ENCODE peak calls at places on chromosomes 12 and 14, in nine cellular contexts. M is right lobe of liver, C is adrenal gland, E is mesendoderm, J is endodermal cell, A is H7, F is fibroblast of villous mesenchyme, V is neuronal stem cell, U is SK-N-SH. Z is an unnamed sample.

GRCh38 chr14:72457641-72458040 is 436.3 kb downstream of the DPF3 start:
- DNase-seq in M (no peak), U (no peak), V (no peak), A (no peak), C (no peak), E (no peak), F (peak), J (no peak), Z (no peak)

GRCh38 chr14:91405241-91405721 is 12.3 kb downstream of the CCDC88C start:
- DNase-seq in U (no peak), A (no peak), M (no peak), V (no peak), C (no peak), E (no peak), F (no peak), J (no peak), Z (peak)

GRCh38 chr12:54390176-54390667 is 5.7 kb upstream of the ZNF385A start:
- DNase-seq in V (no peak), F (no peak), M (no peak), U (no peak), E (peak), A (peak), J (peak), C (no peak), Z (no peak)

GRCh38 chr12:991350-992278 is 591 bp downstream of the ERC1 start:
- DNase-seq in E (peak), F (no peak), A (peak), V (no peak), U (peak), M (no peak), C (no peak), J (peak), Z (no peak)

GRCh38 chr14:68520637-68521556 is 272.0 kb downstream of the ZFP36L1 start:
- DNase-seq in A (peak), U (no peak), C (no peak), F (no peak), M (no peak), E (peak), J (peak), V (no peak), Z (no peak)

GRCh38 chr14:92317511-92317910 is 5.5 kb upstream of the SLC24A4 start:
- DNase-seq in V (no peak), F (peak), C (no peak), A (no peak), J (no peak), M (no peak), E (no peak), U (no peak), Z (no peak)

GRCh38 chr12:118714051-118714460 is 267.3 kb upstream of the SRRM4 start:
- DNase-seq in U (peak), F (no peak), M (no peak), V (peak), C (peak), A (peak), E (peak), J (peak), Z (peak)

GRCh38 chr14:68627868-68628604 is 164.8 kb downstream of the ZFP36L1 start:
- DNase-seq in U (no peak), F (no peak), E (peak), M (peak), J (peak), V (peak), C (peak), A (peak), Z (no peak)

GRCh38 chr12:11763760-11764520 is 114.5 kb downstream of the ETV6 start:
- DNase-seq in M (no peak), U (no peak), F (peak), C (no peak), A (no peak), V (no peak), E (peak), J (no peak), Z (no peak)

GRCh38 chr14:68283378-68284123 is 464.0 kb downstream of the RAD51B start:
- DNase-seq in M (peak), U (no peak), J (no peak), A (no peak), V (no peak), C (peak), F (no peak), E (no peak), Z (peak)

GRCh38 chr14:61719344-61720301 is 24.3 kb downstream of the HIF1A start:
- DNase-seq in M (no peak), J (no peak), V (no peak), A (no peak), E (no peak), C (no peak), F (no peak), U (no peak), Z (peak)

GRCh38 chr14:96889091-96889490 is 91.9 kb downstream of the VRK1 start:
- DNase-seq in U (peak), E (no peak), M (no peak), V (no peak), A (no peak), C (no peak), F (no peak), J (no peak), Z (no peak)
- H3K4me3 ChIP-seq in U (peak), E (no peak), M (no peak), V (no peak), A (no peak), C (no peak), F (no peak), J (no peak), Z (no peak)

GRCh38 chr12:101004891-101005290 is 205.1 kb downstream of the SLC5A8 start:
- DNase-seq in J (no peak), M (no peak), U (no peak), A (no peak), C (no peak), V (no peak), F (no peak), E (no peak), Z (no peak)

GRCh38 chr12:101013993-101014392 is 196.0 kb downstream of the SLC5A8 start:
- DNase-seq in J (no peak), C (no peak), V (no peak), F (no peak), A (no peak), E (no peak), M (no peak), U (no peak), Z (no peak)

GRCh38 chr12:101015021-101015420 is 195.0 kb downstream of the SLC5A8 start:
- DNase-seq in E (no peak), M (no peak), V (no peak), J (no peak), F (no peak), U (no peak), A (no peak), C (no peak), Z (no peak)

GRCh38 chr12:101010881-101011280 is 199.2 kb downstream of the SLC5A8 start:
- DNase-seq in M (no peak), C (peak), V (no peak), E (no peak), A (no peak), J (no peak), U (no peak), F (no peak), Z (no peak)

GRCh38 chr12:101009274-101009673 is 200.8 kb downstream of the SLC5A8 start:
- DNase-seq in F (no peak), V (no peak), C (no peak), M (no peak), E (no peak), A (no peak), U (no peak), J (no peak), Z (no peak)
- H3K4me3 ChIP-seq in F (no peak), V (no peak), C (no peak), M (no peak), E (no peak), A (no peak), U (no peak), J (no peak), Z (no peak)

GRCh38 chr12:95201056-95201670 is 16.1 kb downstream of the FGD6 start:
- DNase-seq in C (no peak), A (no peak), U (no peak), F (peak), E (no peak), M (no peak), V (no peak), J (no peak), Z (no peak)
- H3K4me3 ChIP-seq in C (no peak), A (no peak), U (no peak), F (no peak), E (no peak), M (no peak), V (no peak), J (peak), Z (no peak)

DNA sequence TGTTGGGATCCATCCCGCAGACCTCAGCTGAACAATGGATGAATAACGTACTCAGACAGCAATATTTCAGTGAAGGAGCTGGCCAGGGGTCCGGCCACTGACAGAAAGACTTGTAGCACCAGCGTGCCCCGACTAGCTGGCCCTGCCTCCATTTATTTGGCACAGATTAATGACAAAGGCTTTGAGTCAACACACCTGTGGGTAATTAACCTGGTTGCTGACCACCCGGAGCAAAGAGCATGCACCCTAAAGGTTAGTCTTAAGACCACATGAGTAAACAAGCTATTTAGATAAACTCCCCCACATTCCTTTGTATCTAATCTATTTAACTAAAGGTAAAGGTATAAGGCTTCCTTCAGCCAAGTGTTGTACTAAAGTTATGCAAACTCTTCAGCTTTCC is 868.6 kb downstream of the LRFN5 start:
- DNase-seq in V (no peak), M (no peak), E (no peak), J (peak), F (no peak), U (no peak), C (no peak), A (peak), Z (no peak)
- H3K4me3 ChIP-seq in V (no peak), M (no peak), E (no peak), J (peak), F (no peak), U (no peak), C (no peak), A (no peak), Z (no peak)

GRCh38 chr12:14960548-14961465 is 594 bp downstream of the ARHGDIB start:
- DNase-seq in C (no peak), E (no peak), M (peak), J (no peak), F (no peak), V (no peak), A (no peak), U (no peak), Z (no peak)
- H3K4me3 ChIP-seq in C (no peak), E (no peak), M (peak), J (no peak), F (peak), V (no peak), A (no peak), U (peak), Z (peak)

GRCh38 chr12:121580959-121581680 is at the start of gene KDM2B:
- DNase-seq in J (peak), M (no peak), U (peak), V (peak), E (peak), F (peak), C (peak), A (no peak), Z (no peak)

GRCh38 chr12:121579981-121580868 is 598 bp downstream of the KDM2B start:
- DNase-seq in J (peak), U (peak), A (peak), V (peak), M (peak), F (peak), C (peak), E (peak), Z (peak)

GRCh38 chr12:121579190-121579791 is 1.5 kb downstream of the KDM2B start:
- DNase-seq in U (peak), E (no peak), J (peak), C (no peak), F (no peak), V (peak), M (peak), A (peak), Z (no peak)

GRCh38 chr12:121582583-121583333 is 1.9 kb upstream of the KDM2B start:
- DNase-seq in C (no peak), V (peak), E (peak), J (peak), U (no peak), A (peak), F (no peak), M (no peak), Z (no peak)

GRCh38 chr12:121581681-121582439 is 1.0 kb upstream of the KDM2B start:
- DNase-seq in U (peak), E (peak), C (no peak), F (peak), M (no peak), V (peak), A (no peak), J (peak), Z (no peak)
- H3K4me3 ChIP-seq in U (peak), E (peak), C (no peak), F (peak), M (no peak), V (peak), A (peak), J (peak), Z (no peak)

GRCh38 chr14:85421166-85421877 is 108.6 kb upstream of the FLRT2 start:
- DNase-seq in F (peak), C (no peak), E (no peak), A (no peak), U (no peak), J (no peak), V (no peak), M (no peak), Z (no peak)
- H3K4me3 ChIP-seq in F (no peak), C (no peak), E (no peak), A (no peak), U (no peak), J (no peak), V (no peak), M (no peak), Z (no peak)